ENCODE peak calls at places on chromosomes 7 and 10, in ten cellular contexts. M is stimulated activated CD4-positive, alpha-beta T cell treated with anti-CD3 and anti-CD28 coated beads, Interleukin-2, amount 100 ng/mL, for 4 hours; X is HTR-8/SVneo; E is fibroblast of the aortic adventitia; A is activated CD4-positive, CD25-positive, alpha-beta regulatory T cell; N is HT1080; S is NCI-H1436; U is bronchial epithelial cell; P is brain microvascular endothelial cell; H is astrocyte. F is an unnamed sample.

GRCh38 chr10:129848571-129849451 is 115.3 kb downstream of the EBF3 start:
- DNase-seq in M (no peak), X (no peak), E (peak; percentile 11), A (no peak), N (no peak), S (peak; percentile 80), U (no peak), P (no peak), H (no peak), F (no peak)

GRCh38 chr7:70044064-70044463 is 445.8 kb downstream of the AUTS2 start:
- DNase-seq in M (no peak), X (no peak), E (no peak), A (no peak), N (no peak), S (no peak), U (no peak), P (no peak), H (no peak), F (no peak)

GRCh38 chr10:112189465-112189864 is 5.9 kb upstream of the GPAM start:
- DNase-seq in M (no peak), X (no peak), E (no peak), A (no peak), N (no peak), S (no peak), U (no peak), P (no peak), H (no peak), F (no peak)

GRCh38 chr10:33661580-33662269 is 327.3 kb upstream of the NRP1 start:
- DNase-seq in M (no peak), X (peak; percentile 61), E (peak; percentile 98), A (no peak), N (peak; percentile 93), S (no peak), U (peak; percentile 66), P (peak; percentile 16), H (peak; percentile 75), F (peak; percentile 63)

GRCh38 chr7:111711426-111712065 is 149.3 kb upstream of the IMMP2L start:
- DNase-seq in M (no peak), X (no peak), E (no peak), A (no peak), N (no peak), S (no peak), U (peak; percentile 13), P (no peak), H (no peak), F (no peak)

GRCh38 chr10:1454428-1454827 is 282.9 kb downstream of the ADARB2 start:
- DNase-seq in M (no peak), X (no peak), E (no peak), A (no peak), N (no peak), S (peak; percentile 59), U (no peak), P (no peak), H (no peak), F (peak; percentile 32)

GRCh38 chr7:15317215-15317614 is 244.6 kb downstream of the AGMO start:
- DNase-seq in M (no peak), X (no peak), E (no peak), A (no peak), N (no peak), S (no peak), U (no peak), P (no peak), H (no peak), F (no peak)

GRCh38 chr10:25457552-25457951 is 282.8 kb downstream of the GPR158 start:
- DNase-seq in M (no peak), X (no peak), E (peak; percentile 19), A (no peak), N (no peak), S (no peak), U (no peak), P (no peak), H (no peak), F (no peak)

GRCh38 chr10:45354261-45354660 is 19.8 kb upstream of the ALOX5 start:
- DNase-seq in M (no peak), X (no peak), E (no peak), A (no peak), N (peak; percentile 62), S (no peak), U (no peak), P (no peak), H (no peak), F (no peak)

GRCh38 chr7:55101359-55101758 is 82.5 kb downstream of the EGFR start:
- DNase-seq in M (no peak), X (no peak), E (no peak), A (no peak), N (no peak), S (no peak), U (peak; percentile 54), P (no peak), H (no peak), F (no peak)

GRCh38 chr7:37353949-37354660 is 94.6 kb downstream of the ELMO1 start:
- DNase-seq in M (no peak), X (no peak), E (no peak), A (no peak), N (peak; percentile 1), S (no peak), U (no peak), P (no peak), H (no peak), F (no peak)

GRCh38 chr7:113283861-113284260 is 165.5 kb upstream of the SMIM30 start:
- DNase-seq in M (no peak), X (no peak), E (peak; percentile 58), A (no peak), N (peak; percentile 39), S (no peak), U (no peak), P (peak; percentile 45), H (peak; percentile 23), F (no peak)

GRCh38 chr10:37758074-37758473 is 99.3 kb downstream of the ZNF248 start:
- DNase-seq in M (no peak), X (no peak), E (no peak), A (no peak), N (no peak), S (no peak), U (no peak), P (no peak), H (no peak), F (no peak)

GRCh38 chr10:114623661-114624294 is 34.3 kb downstream of the ABLIM1 start:
- DNase-seq in M (no peak), X (peak; percentile 51), E (peak; percentile 79), A (no peak), N (peak; percentile 85), S (no peak), U (peak; percentile 84), P (peak; percentile 77), H (peak; percentile 94), F (no peak)

GRCh38 chr7:24325708-24326107 is 41.7 kb downstream of the NPY start:
- DNase-seq in M (no peak), X (no peak), E (no peak), A (no peak), N (no peak), S (no peak), U (no peak), P (no peak), H (no peak), F (no peak)

GRCh38 chr7:124322561-124322960 is 289.7 kb upstream of the TMEM229A start:
- DNase-seq in M (no peak), X (no peak), E (no peak), A (no peak), N (peak; percentile 5), S (no peak), U (peak; percentile 50), P (no peak), H (no peak), F (no peak)

GRCh38 chr7:68147621-68148238 is 1151.1 kb downstream of the TYW1 start:
- DNase-seq in M (no peak), X (no peak), E (no peak), A (no peak), N (no peak), S (peak; percentile 72), U (no peak), P (no peak), H (no peak), F (peak; percentile 80)

GRCh38 chr7:27992755-27993478 is 187.7 kb downstream of the JAZF1 start:
- DNase-seq in M (no peak), X (no peak), E (no peak), A (no peak), N (no peak), S (no peak), U (no peak), P (no peak), H (no peak), F (peak; percentile 5)

GRCh38 chr7:116540743-116541142 is 15.9 kb downstream of the CAV1 start:
- DNase-seq in M (no peak), X (no peak), E (no peak), A (no peak), N (no peak), S (no peak), U (peak; percentile 26), P (no peak), H (no peak), F (no peak)

GRCh38 chr10:79256264-79256806 is 90.9 kb upstream of the PPIF start:
- DNase-seq in M (no peak), X (no peak), E (no peak), A (no peak), N (no peak), S (no peak), U (no peak), P (no peak), H (no peak), F (no peak)

GRCh38 chr10:29692121-29692539 is 57.4 kb upstream of the SVIL start:
- DNase-seq in M (no peak), X (no peak), E (no peak), A (no peak), N (peak; percentile 44), S (no peak), U (peak; percentile 75), P (no peak), H (peak; percentile 48), F (no peak)

GRCh38 chr10:130357226-130357625 is 221.0 kb downstream of the GLRX3 start:
- DNase-seq in M (no peak), X (no peak), E (no peak), A (no peak), N (no peak), S (no peak), U (no peak), P (no peak), H (no peak), F (no peak)

GRCh38 chr7:77759294-77759889 is 38.8 kb downstream of the TMEM60 start:
- DNase-seq in M (peak; percentile 60), X (peak; percentile 18), E (peak; percentile 85), A (peak; percentile 32), N (peak; percentile 46), S (peak; percentile 40), U (peak; percentile 70), P (peak; percentile 81), H (peak; percentile 34), F (peak; percentile 78)

GRCh38 chr10:113073549-113074189 is 123.6 kb downstream of the TCF7L2 start:
- DNase-seq in M (no peak), X (peak; percentile 77), E (peak; percentile 98), A (no peak), N (peak; percentile 100), S (no peak), U (peak; percentile 85), P (peak; percentile 96), H (peak; percentile 99), F (no peak)

GRCh38 chr10:71726673-71727428 is 7.3 kb upstream of the C10orf105 start:
- DNase-seq in M (no peak), X (no peak), E (no peak), A (no peak), N (no peak), S (no peak), U (no peak), P (no peak), H (no peak), F (peak; percentile 70)

GRCh38 chr7:54811925-54812264 is 52.9 kb upstream of the SEC61G start:
- DNase-seq in M (no peak), X (no peak), E (peak; percentile 79), A (no peak), N (no peak), S (no peak), U (peak; percentile 18), P (peak; percentile 74), H (peak; percentile 86), F (no peak)